ENCODE peak calls at places on chromosomes 7 and 10, in nine cellular contexts. One of them, this sample, is unnamed.

GRCh38 chr10:103856497-103857175 is 1.3 kb upstream of the SH3PXD2A start:
- DNase-seq in cardiac fibroblast: no peak
- DNase-seq in brain microvascular endothelial cell: no peak
- DNase-seq in stomach: no peak
- DNase-seq in astrocyte: no peak
- DNase-seq in CD8-positive, alpha-beta T cell: no peak
- DNase-seq in ascending aorta: no peak
- DNase-seq in mucosa of descending colon: no peak
- DNase-seq in ovary: peak; percentile 47
- DNase-seq in this sample: no peak

GRCh38 chr10:91976324-91977051 is 52.9 kb downstream of the BTAF1 start:
- DNase-seq in cardiac fibroblast: peak; percentile 35
- DNase-seq in brain microvascular endothelial cell: no peak
- DNase-seq in stomach: no peak
- DNase-seq in astrocyte: no peak
- DNase-seq in CD8-positive, alpha-beta T cell: no peak
- DNase-seq in ascending aorta: no peak
- DNase-seq in mucosa of descending colon: no peak
- DNase-seq in ovary: no peak
- DNase-seq in this sample: no peak

GRCh38 chr10:122164028-122164601 is 107.0 kb upstream of the BTBD16 start:
- DNase-seq in cardiac fibroblast: no peak
- DNase-seq in brain microvascular endothelial cell: no peak
- DNase-seq in stomach: no peak
- DNase-seq in astrocyte: peak; percentile 41
- DNase-seq in CD8-positive, alpha-beta T cell: no peak
- DNase-seq in ascending aorta: no peak
- DNase-seq in mucosa of descending colon: no peak
- DNase-seq in ovary: no peak
- DNase-seq in this sample: no peak

GRCh38 chr7:75879771-75880184 is 944 bp downstream of the RHBDD2 start:
- DNase-seq in cardiac fibroblast: peak; percentile 17
- DNase-seq in brain microvascular endothelial cell: peak; percentile 82
- DNase-seq in stomach: no peak
- DNase-seq in astrocyte: peak; percentile 87
- DNase-seq in CD8-positive, alpha-beta T cell: peak; percentile 30
- DNase-seq in ascending aorta: no peak
- DNase-seq in mucosa of descending colon: no peak
- DNase-seq in ovary: no peak
- DNase-seq in this sample: no peak

GRCh38 chr7:431041-431440 is 88.6 kb downstream of the PDGFA start:
- DNase-seq in cardiac fibroblast: no peak
- DNase-seq in brain microvascular endothelial cell: no peak
- DNase-seq in stomach: no peak
- DNase-seq in astrocyte: no peak
- DNase-seq in CD8-positive, alpha-beta T cell: no peak
- DNase-seq in ascending aorta: no peak
- DNase-seq in mucosa of descending colon: no peak
- DNase-seq in ovary: no peak
- DNase-seq in this sample: no peak

GRCh38 chr7:69598081-69598486 is at the start of gene AUTS2:
- DNase-seq in cardiac fibroblast: peak; percentile 41
- DNase-seq in brain microvascular endothelial cell: peak; percentile 48
- DNase-seq in stomach: peak; percentile 78
- DNase-seq in astrocyte: peak; percentile 78
- DNase-seq in CD8-positive, alpha-beta T cell: peak; percentile 40
- DNase-seq in ascending aorta: peak; percentile 93
- DNase-seq in mucosa of descending colon: peak; percentile 75
- DNase-seq in ovary: peak; percentile 94
- DNase-seq in this sample: peak; percentile 57

GRCh38 chr10:71728218-71728737 is 8.7 kb upstream of the C10orf105 start:
- DNase-seq in cardiac fibroblast: no peak
- DNase-seq in brain microvascular endothelial cell: no peak
- DNase-seq in stomach: no peak
- DNase-seq in astrocyte: no peak
- DNase-seq in CD8-positive, alpha-beta T cell: no peak
- DNase-seq in ascending aorta: no peak
- DNase-seq in mucosa of descending colon: peak; percentile 66
- DNase-seq in ovary: no peak
- DNase-seq in this sample: no peak

GRCh38 chr10:121580276-121581116 is 17.7 kb downstream of the FGFR2 start:
- DNase-seq in cardiac fibroblast: no peak
- DNase-seq in brain microvascular endothelial cell: no peak
- DNase-seq in stomach: no peak
- DNase-seq in astrocyte: no peak
- DNase-seq in CD8-positive, alpha-beta T cell: no peak
- DNase-seq in ascending aorta: no peak
- DNase-seq in mucosa of descending colon: no peak
- DNase-seq in ovary: no peak
- DNase-seq in this sample: no peak

GRCh38 chr10:50567384-50567783 is 56.4 kb downstream of the SGMS1 start:
- DNase-seq in cardiac fibroblast: no peak
- DNase-seq in brain microvascular endothelial cell: no peak
- DNase-seq in stomach: peak; percentile 35
- DNase-seq in astrocyte: no peak
- DNase-seq in CD8-positive, alpha-beta T cell: no peak
- DNase-seq in ascending aorta: no peak
- DNase-seq in mucosa of descending colon: no peak
- DNase-seq in ovary: no peak
- DNase-seq in this sample: no peak

GRCh38 chr10:133166828-133167692 is 7.0 kb downstream of the KNDC1 start:
- DNase-seq in cardiac fibroblast: no peak
- DNase-seq in brain microvascular endothelial cell: no peak
- DNase-seq in stomach: no peak
- DNase-seq in astrocyte: no peak
- DNase-seq in CD8-positive, alpha-beta T cell: no peak
- DNase-seq in ascending aorta: no peak
- DNase-seq in mucosa of descending colon: no peak
- DNase-seq in ovary: no peak
- DNase-seq in this sample: no peak

GRCh38 chr7:18198868-18199267 is 171.2 kb upstream of the PRPS1L1 start:
- DNase-seq in cardiac fibroblast: no peak
- DNase-seq in brain microvascular endothelial cell: no peak
- DNase-seq in stomach: no peak
- DNase-seq in astrocyte: no peak
- DNase-seq in CD8-positive, alpha-beta T cell: no peak
- DNase-seq in ascending aorta: no peak
- DNase-seq in mucosa of descending colon: no peak
- DNase-seq in ovary: no peak
- DNase-seq in this sample: no peak

GRCh38 chr10:32004161-32004591 is 52.0 kb downstream of the KIF5B start:
- DNase-seq in cardiac fibroblast: no peak
- DNase-seq in brain microvascular endothelial cell: no peak
- DNase-seq in stomach: peak; percentile 35
- DNase-seq in astrocyte: no peak
- DNase-seq in CD8-positive, alpha-beta T cell: no peak
- DNase-seq in ascending aorta: no peak
- DNase-seq in mucosa of descending colon: no peak
- DNase-seq in ovary: no peak
- DNase-seq in this sample: no peak

GRCh38 chr7:100682991-100683658 is 9.6 kb downstream of the GNB2 start:
- DNase-seq in cardiac fibroblast: no peak
- DNase-seq in brain microvascular endothelial cell: no peak
- DNase-seq in stomach: no peak
- DNase-seq in astrocyte: no peak
- DNase-seq in CD8-positive, alpha-beta T cell: no peak
- DNase-seq in ascending aorta: no peak
- DNase-seq in mucosa of descending colon: no peak
- DNase-seq in ovary: peak; percentile 27
- DNase-seq in this sample: no peak

GRCh38 chr7:30510124-30511074 is 5.8 kb upstream of the GGCT start:
- DNase-seq in cardiac fibroblast: peak; percentile 73
- DNase-seq in brain microvascular endothelial cell: no peak
- DNase-seq in stomach: peak; percentile 34
- DNase-seq in astrocyte: peak; percentile 8
- DNase-seq in CD8-positive, alpha-beta T cell: peak; percentile 20
- DNase-seq in ascending aorta: no peak
- DNase-seq in mucosa of descending colon: no peak
- DNase-seq in ovary: peak; percentile 28
- DNase-seq in this sample: no peak

GRCh38 chr7:2002561-2003450 is 229.9 kb downstream of the MAD1L1 start:
- DNase-seq in cardiac fibroblast: no peak
- DNase-seq in brain microvascular endothelial cell: no peak
- DNase-seq in stomach: no peak
- DNase-seq in astrocyte: no peak
- DNase-seq in CD8-positive, alpha-beta T cell: no peak
- DNase-seq in ascending aorta: peak; percentile 37
- DNase-seq in mucosa of descending colon: peak; percentile 13
- DNase-seq in ovary: peak; percentile 8
- DNase-seq in this sample: no peak

GRCh38 chr7:51238981-51239495 is 77.6 kb downstream of the COBL start:
- DNase-seq in cardiac fibroblast: no peak
- DNase-seq in brain microvascular endothelial cell: no peak
- DNase-seq in stomach: no peak
- DNase-seq in astrocyte: no peak
- DNase-seq in CD8-positive, alpha-beta T cell: no peak
- DNase-seq in ascending aorta: no peak
- DNase-seq in mucosa of descending colon: no peak
- DNase-seq in ovary: no peak
- DNase-seq in this sample: no peak

GRCh38 chr10:47317251-47317650 is 5.0 kb upstream of the GDF2 start:
- DNase-seq in cardiac fibroblast: no peak
- DNase-seq in brain microvascular endothelial cell: no peak
- DNase-seq in stomach: no peak
- DNase-seq in astrocyte: no peak
- DNase-seq in CD8-positive, alpha-beta T cell: no peak
- DNase-seq in ascending aorta: no peak
- DNase-seq in mucosa of descending colon: no peak
- DNase-seq in ovary: no peak
- DNase-seq in this sample: no peak

GRCh38 chr10:35959103-35959740 is 317.1 kb upstream of the FZD8 start:
- DNase-seq in cardiac fibroblast: no peak
- DNase-seq in brain microvascular endothelial cell: no peak
- DNase-seq in stomach: no peak
- DNase-seq in astrocyte: no peak
- DNase-seq in CD8-positive, alpha-beta T cell: no peak
- DNase-seq in ascending aorta: no peak
- DNase-seq in mucosa of descending colon: no peak
- DNase-seq in ovary: no peak
- DNase-seq in this sample: no peak

GRCh38 chr10:128087884-128088695 is 38.1 kb downstream of the MKI67 start:
- DNase-seq in cardiac fibroblast: no peak
- DNase-seq in brain microvascular endothelial cell: no peak
- DNase-seq in stomach: no peak
- DNase-seq in astrocyte: no peak
- DNase-seq in CD8-positive, alpha-beta T cell: no peak
- DNase-seq in ascending aorta: no peak
- DNase-seq in mucosa of descending colon: no peak
- DNase-seq in ovary: no peak
- DNase-seq in this sample: no peak
- TF ChIP-seq CTCF in cardiac fibroblast: no peak
- TF ChIP-seq CTCF in brain microvascular endothelial cell: peak; percentile 35
- TF ChIP-seq CTCF in stomach: no peak
- TF ChIP-seq CTCF in astrocyte: peak; percentile 9
- TF ChIP-seq CTCF in CD8-positive, alpha-beta T cell: no peak
- TF ChIP-seq CTCF in ascending aorta: no peak
- TF ChIP-seq CTCF in mucosa of descending colon: no peak
- TF ChIP-seq CTCF in ovary: no peak
- TF ChIP-seq CTCF in this sample: no peak

DNA sequence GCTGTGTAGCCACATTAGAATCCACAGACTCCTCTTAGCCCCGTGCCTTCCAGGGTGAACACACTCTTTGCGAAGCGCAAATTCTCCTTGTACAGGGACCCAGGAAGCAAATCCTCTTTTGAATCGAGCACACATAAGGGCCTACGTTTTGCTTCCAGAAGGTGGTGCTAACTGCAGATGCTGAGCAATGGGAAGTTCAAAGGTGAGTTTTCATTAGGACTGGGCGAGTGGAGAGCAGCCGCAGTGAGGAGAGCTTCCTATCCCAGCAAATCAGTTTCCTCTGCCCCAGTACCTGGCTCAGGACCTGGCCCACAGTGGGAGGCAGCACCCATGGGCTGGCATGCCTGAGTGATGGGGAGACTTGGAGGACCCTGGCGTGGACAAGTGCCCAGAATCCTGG is 23.5 kb upstream of the GPR26 start:
- DNase-seq in cardiac fibroblast: no peak
- DNase-seq in brain microvascular endothelial cell: no peak
- DNase-seq in stomach: peak; percentile 10
- DNase-seq in astrocyte: no peak
- DNase-seq in CD8-positive, alpha-beta T cell: no peak
- DNase-seq in ascending aorta: no peak
- DNase-seq in mucosa of descending colon: no peak
- DNase-seq in ovary: no peak
- DNase-seq in this sample: no peak
- TF ChIP-seq CTCF in cardiac fibroblast: no peak
- TF ChIP-seq CTCF in brain microvascular endothelial cell: no peak
- TF ChIP-seq CTCF in stomach: no peak
- TF ChIP-seq CTCF in astrocyte: no peak
- TF ChIP-seq CTCF in CD8-positive, alpha-beta T cell: no peak
- TF ChIP-seq CTCF in ascending aorta: no peak
- TF ChIP-seq CTCF in mucosa of descending colon: no peak
- TF ChIP-seq CTCF in ovary: no peak
- TF ChIP-seq CTCF in this sample: no peak

DNA sequence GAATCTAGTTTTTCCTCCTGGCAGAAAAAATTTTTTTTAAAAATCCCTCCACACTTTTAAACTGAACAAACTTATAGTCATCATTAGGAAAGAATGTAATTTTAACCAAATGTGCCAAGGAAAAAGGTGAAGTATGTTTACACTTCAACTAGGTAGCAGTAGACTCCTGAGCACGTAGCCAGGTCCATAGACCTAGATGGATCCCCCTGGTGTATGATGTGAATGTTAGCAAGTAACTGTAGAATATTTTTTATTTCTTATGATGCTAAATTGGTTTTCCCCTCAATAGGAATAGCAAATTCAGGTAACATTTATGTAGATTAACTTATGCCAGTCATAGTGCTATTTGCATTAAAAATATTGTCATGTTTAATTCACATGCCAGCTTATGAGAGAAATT is 19.6 kb downstream of the CABCOCO1 start:
- DNase-seq in cardiac fibroblast: no peak
- DNase-seq in brain microvascular endothelial cell: no peak
- DNase-seq in stomach: no peak
- DNase-seq in astrocyte: no peak
- DNase-seq in CD8-positive, alpha-beta T cell: no peak
- DNase-seq in ascending aorta: no peak
- DNase-seq in mucosa of descending colon: no peak
- DNase-seq in ovary: no peak
- DNase-seq in this sample: no peak
- TF ChIP-seq CTCF in cardiac fibroblast: no peak
- TF ChIP-seq CTCF in brain microvascular endothelial cell: peak; percentile 24
- TF ChIP-seq CTCF in stomach: no peak
- TF ChIP-seq CTCF in astrocyte: no peak
- TF ChIP-seq CTCF in CD8-positive, alpha-beta T cell: no peak
- TF ChIP-seq CTCF in ascending aorta: no peak
- TF ChIP-seq CTCF in mucosa of descending colon: no peak
- TF ChIP-seq CTCF in ovary: no peak
- TF ChIP-seq CTCF in this sample: no peak

DNA sequence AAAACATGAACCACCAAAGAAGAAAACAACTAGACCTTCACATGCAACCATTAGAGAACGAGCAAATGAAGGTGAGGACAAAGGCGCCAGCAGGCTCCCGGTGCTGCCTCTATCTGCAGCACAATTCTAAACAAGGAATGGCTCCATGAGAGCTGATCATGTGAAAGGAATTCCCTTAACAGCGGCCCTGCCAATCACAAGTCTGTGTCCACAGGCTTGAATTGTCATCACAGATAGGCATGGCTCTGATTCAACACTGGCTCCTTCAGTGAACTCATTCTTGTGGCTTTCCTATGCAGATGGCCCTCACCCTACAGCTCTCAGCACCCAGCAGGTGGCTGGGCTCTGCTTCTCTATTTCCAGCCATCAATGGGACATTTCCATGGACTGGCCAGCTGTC is 36.3 kb downstream of the LAMB1 start:
- DNase-seq in cardiac fibroblast: peak; percentile 89
- DNase-seq in brain microvascular endothelial cell: peak; percentile 93
- DNase-seq in stomach: no peak
- DNase-seq in astrocyte: peak; percentile 94
- DNase-seq in CD8-positive, alpha-beta T cell: no peak
- DNase-seq in ascending aorta: peak; percentile 85
- DNase-seq in mucosa of descending colon: no peak
- DNase-seq in ovary: no peak
- DNase-seq in this sample: no peak
- TF ChIP-seq CTCF in cardiac fibroblast: peak; percentile 16
- TF ChIP-seq CTCF in brain microvascular endothelial cell: peak; percentile 44
- TF ChIP-seq CTCF in stomach: no peak
- TF ChIP-seq CTCF in astrocyte: peak; percentile 13
- TF ChIP-seq CTCF in CD8-positive, alpha-beta T cell: no peak
- TF ChIP-seq CTCF in ascending aorta: no peak
- TF ChIP-seq CTCF in mucosa of descending colon: no peak
- TF ChIP-seq CTCF in ovary: no peak
- TF ChIP-seq CTCF in this sample: no peak

This sample was measured in thoracic aorta.